ENCODE peak calls at places on chromosomes 11 and 22, in ten cellular contexts. S is GM23248; A is upper lobe of right lung; U is ovary; Q is AG04450; O is uterus; L is naive thymus-derived CD4-positive, alpha-beta T cell; P is HCT116; D is endodermal cell; X is body of pancreas. H is an unnamed sample.

GRCh38 chr11:28491431-28491830 is 383.2 kb downstream of the METTL15 start:
- DNase-seq in S (no peak), A (no peak), U (no peak), Q (no peak), O (no peak), L (no peak), P (no peak), D (no peak), X (no peak), H (no peak)

GRCh38 chr22:46230262-46230901 is 19.7 kb downstream of the CDPF1 start:
- DNase-seq in S (no peak), A (no peak), U (no peak), Q (no peak), O (no peak), L (no peak), P (no peak), D (no peak), X (no peak), H (no peak)

GRCh38 chr11:71914127-71914526 is 14.3 kb downstream of the XNDC1N start:
- DNase-seq in S (peak), A (no peak), U (no peak), Q (no peak), O (no peak), L (no peak), P (no peak), D (no peak), X (no peak), H (no peak)

GRCh38 chr22:45997077-45997774 is 20.3 kb upstream of the WNT7B start:
- DNase-seq in S (peak), A (peak), U (peak), Q (peak), O (peak), L (no peak), P (no peak), D (no peak), X (peak), H (peak)

GRCh38 chr22:42719656-42720262 is 911 bp downstream of the A4GALT start:
- DNase-seq in S (no peak), A (no peak), U (no peak), Q (no peak), O (peak), L (no peak), P (no peak), D (peak), X (no peak), H (peak)

GRCh38 chr11:78564037-78564888 is 10.4 kb downstream of the NARS2 start:
- DNase-seq in S (peak), A (no peak), U (no peak), Q (peak), O (no peak), L (peak), P (peak), D (peak), X (peak), H (peak)

GRCh38 chr11:67349036-67349435 is 4.3 kb downstream of the POLD4 start:
- DNase-seq in S (no peak), A (no peak), U (no peak), Q (no peak), O (no peak), L (no peak), P (no peak), D (no peak), X (no peak), H (no peak)

GRCh38 chr11:100677796-100678195 is 9.3 kb upstream of the ARHGAP42 start:
- DNase-seq in S (no peak), A (no peak), U (no peak), Q (no peak), O (no peak), L (no peak), P (no peak), D (no peak), X (no peak), H (no peak)

GRCh38 chr11:92594251-92594650 is 369.6 kb downstream of the FAT3 start:
- DNase-seq in S (no peak), A (no peak), U (no peak), Q (no peak), O (no peak), L (no peak), P (no peak), D (no peak), X (no peak), H (no peak)

GRCh38 chr11:111944651-111945051 is 7.5 kb downstream of the DIXDC1 start:
- DNase-seq in S (peak), A (no peak), U (no peak), Q (no peak), O (no peak), L (no peak), P (no peak), D (no peak), X (no peak), H (peak)

GRCh38 chr11:11537372-11537771 is 84.4 kb downstream of the GALNT18 start:
- DNase-seq in S (no peak), A (no peak), U (no peak), Q (no peak), O (no peak), L (no peak), P (no peak), D (no peak), X (no peak), H (no peak)

GRCh38 chr11:22807855-22808558 is 21.6 kb downstream of the SVIP start:
- DNase-seq in S (peak), A (no peak), U (no peak), Q (no peak), O (no peak), L (no peak), P (no peak), D (no peak), X (no peak), H (no peak)

GRCh38 chr11:8870461-8871282 is 40.3 kb upstream of the AKIP1 start:
- DNase-seq in S (peak), A (peak), U (peak), Q (peak), O (peak), L (no peak), P (peak), D (peak), X (peak), H (peak)

GRCh38 chr22:37485714-37486223 is 415 bp downstream of the MFNG start:
- DNase-seq in S (no peak), A (no peak), U (no peak), Q (no peak), O (no peak), L (peak), P (no peak), D (no peak), X (no peak), H (no peak)

GRCh38 chr22:37483050-37483449 is 3.1 kb downstream of the MFNG start:
- DNase-seq in S (no peak), A (no peak), U (no peak), Q (no peak), O (no peak), L (no peak), P (no peak), D (no peak), X (no peak), H (no peak)

GRCh38 chr22:37486224-37486845 is at the start of gene MFNG:
- DNase-seq in S (peak), A (peak), U (no peak), Q (no peak), O (peak), L (peak), P (no peak), D (peak), X (peak), H (peak)

GRCh38 chr22:37485006-37485713 is 1.0 kb downstream of the MFNG start:
- DNase-seq in S (no peak), A (peak), U (no peak), Q (no peak), O (no peak), L (no peak), P (no peak), D (no peak), X (no peak), H (no peak)

DNA sequence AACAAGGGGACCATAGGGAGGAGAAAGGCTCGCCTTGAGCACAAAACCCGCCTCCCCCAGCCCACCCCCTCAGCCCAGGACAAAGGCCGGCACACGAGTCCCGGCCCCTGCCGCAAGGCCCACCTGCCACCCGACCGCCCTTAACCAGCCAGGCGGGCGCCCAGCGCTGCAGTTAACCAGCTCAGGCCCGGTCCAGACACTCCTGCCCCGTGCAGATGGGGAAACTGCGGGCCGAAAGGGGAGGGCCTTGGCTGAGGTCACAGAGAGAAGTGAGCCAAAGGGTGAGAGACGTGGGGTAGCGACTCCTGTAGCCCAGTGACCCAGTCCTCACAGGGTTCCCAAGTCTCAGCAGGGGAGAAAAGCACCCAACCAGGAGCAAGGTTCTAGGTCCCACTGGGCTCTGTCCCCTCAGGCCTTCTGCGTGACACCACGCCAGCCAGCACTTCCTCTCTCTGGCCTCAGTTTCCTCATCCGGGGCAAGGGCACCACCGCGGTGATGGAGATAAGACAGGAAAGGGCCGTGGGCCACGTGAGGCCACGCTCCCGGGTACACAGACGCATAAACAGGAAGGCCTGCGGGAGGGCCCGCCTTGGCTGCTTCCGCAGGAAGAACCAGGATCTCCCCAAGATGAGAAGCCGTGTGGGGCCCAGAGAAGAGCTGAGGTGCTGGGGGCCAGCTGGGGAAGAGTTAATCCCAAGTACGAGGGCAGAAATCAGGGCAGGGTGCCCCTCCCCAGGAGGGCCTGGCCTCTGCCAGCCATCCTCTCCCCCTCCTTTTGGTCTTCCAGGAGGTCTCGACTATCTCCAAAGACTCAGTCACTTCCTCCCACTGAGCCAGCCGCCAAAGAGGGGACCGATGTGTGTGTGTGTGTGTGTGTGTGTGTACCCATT is 1.8 kb downstream of the MFNG start:
- DNase-seq in S (no peak), A (peak), U (no peak), Q (no peak), O (peak), L (peak), P (no peak), D (no peak), X (peak), H (no peak)
- H3K27ac ChIP-seq in S (no peak), A (peak), U (no peak), Q (no peak), O (peak), L (peak), P (no peak), D (peak), X (no peak), H (peak)

GRCh38 chr11:61162092-61162935 is 1.1 kb upstream of the VPS37C start:
- DNase-seq in S (peak), A (no peak), U (no peak), Q (no peak), O (no peak), L (peak), P (peak), D (peak), X (peak), H (peak)

GRCh38 chr11:61160487-61161189 is 588 bp downstream of the VPS37C start:
- DNase-seq in S (peak), A (no peak), U (no peak), Q (no peak), O (no peak), L (no peak), P (no peak), D (peak), X (no peak), H (no peak)

GRCh38 chr11:61157743-61158142 is 3.5 kb downstream of the VPS37C start:
- DNase-seq in S (no peak), A (no peak), U (no peak), Q (no peak), O (no peak), L (no peak), P (no peak), D (peak), X (no peak), H (no peak)

GRCh38 chr11:61161190-61162091 is at the start of gene VPS37C:
- DNase-seq in S (peak), A (peak), U (peak), Q (peak), O (peak), L (peak), P (peak), D (peak), X (peak), H (peak)

GRCh38 chr11:61158691-61159381 is 2.4 kb downstream of the VPS37C start:
- DNase-seq in S (peak), A (no peak), U (no peak), Q (peak), O (no peak), L (no peak), P (no peak), D (peak), X (no peak), H (no peak)
- H3K27ac ChIP-seq in S (peak), A (peak), U (no peak), Q (peak), O (peak), L (peak), P (no peak), D (no peak), X (no peak), H (peak)

GRCh38 chr22:40728731-40729189 is 49.5 kb downstream of the MCHR1 start:
- DNase-seq in S (no peak), A (no peak), U (no peak), Q (no peak), O (no peak), L (peak), P (no peak), D (no peak), X (no peak), H (no peak)
- H3K27ac ChIP-seq in S (no peak), A (no peak), U (no peak), Q (no peak), O (no peak), L (peak), P (no peak), D (peak), X (no peak), H (peak)

GRCh38 chr11:32082346-32082986 is 8.4 kb upstream of the RCN1 start:
- DNase-seq in S (no peak), A (no peak), U (no peak), Q (no peak), O (no peak), L (no peak), P (no peak), D (no peak), X (no peak), H (no peak)

GRCh38 chr11:32092581-32093170 is 1.8 kb downstream of the RCN1 start:
- DNase-seq in S (peak), A (no peak), U (no peak), Q (no peak), O (no peak), L (no peak), P (no peak), D (no peak), X (no peak), H (no peak)

GRCh38 chr11:32087602-32088001 is 3.3 kb upstream of the RCN1 start:
- DNase-seq in S (peak), A (no peak), U (no peak), Q (no peak), O (no peak), L (no peak), P (no peak), D (no peak), X (no peak), H (no peak)

GRCh38 chr11:32090774-32091370 is at the start of gene RCN1:
- DNase-seq in S (peak), A (peak), U (peak), Q (peak), O (peak), L (no peak), P (no peak), D (peak), X (peak), H (peak)

GRCh38 chr11:32088117-32088941 is 2.5 kb upstream of the RCN1 start:
- DNase-seq in S (peak), A (no peak), U (peak), Q (peak), O (no peak), L (no peak), P (no peak), D (no peak), X (peak), H (peak)
- H3K27ac ChIP-seq in S (peak), A (no peak), U (no peak), Q (peak), O (peak), L (no peak), P (peak), D (no peak), X (no peak), H (peak)

GRCh38 chr22:37809672-37810333 is 2.1 kb downstream of the GCAT start:
- DNase-seq in S (no peak), A (no peak), U (no peak), Q (no peak), O (no peak), L (no peak), P (no peak), D (no peak), X (peak), H (no peak)

GRCh38 chr22:37805878-37806277 is 1.9 kb upstream of the GCAT start:
- DNase-seq in S (peak), A (no peak), U (no peak), Q (no peak), O (no peak), L (no peak), P (no peak), D (no peak), X (no peak), H (no peak)

GRCh38 chr22:37807410-37808293 is at the start of gene GCAT:
- DNase-seq in S (peak), A (peak), U (peak), Q (peak), O (peak), L (peak), P (peak), D (peak), X (peak), H (peak)

GRCh38 chr22:37806409-37807338 is 1.1 kb upstream of the GCAT start:
- DNase-seq in S (peak), A (no peak), U (no peak), Q (no peak), O (no peak), L (no peak), P (no peak), D (peak), X (peak), H (no peak)

DNA sequence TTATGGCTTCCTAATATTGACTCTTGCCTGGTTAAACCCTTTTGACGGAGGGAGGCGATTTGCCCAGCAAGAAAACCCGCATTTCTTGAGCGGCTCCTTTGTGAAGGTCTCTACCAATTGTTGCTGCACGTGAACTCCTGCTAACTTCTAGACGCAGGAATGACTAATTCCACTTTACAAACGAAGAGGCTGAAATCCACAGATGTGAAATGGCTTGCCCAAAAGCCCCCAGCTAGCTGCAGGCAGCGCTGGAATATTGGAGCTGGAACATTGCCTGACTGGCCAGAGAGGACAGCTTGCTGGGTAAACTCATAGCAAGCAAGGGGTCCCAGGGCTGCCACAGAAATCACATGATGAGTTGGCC is 542 bp downstream of the GCAT start:
- DNase-seq in S (peak), A (no peak), U (no peak), Q (no peak), O (no peak), L (no peak), P (no peak), D (no peak), X (peak), H (no peak)
- H3K27ac ChIP-seq in S (peak), A (no peak), U (no peak), Q (peak), O (peak), L (peak), P (peak), D (no peak), X (peak), H (peak)

GRCh38 chr11:1772270-1773130 is 8.8 kb upstream of the CTSD start:
- DNase-seq in S (peak), A (peak), U (no peak), Q (peak), O (peak), L (no peak), P (peak), D (peak), X (no peak), H (peak)

GRCh38 chr11:1773131-1773510 is 9.4 kb upstream of the CTSD start:
- DNase-seq in S (no peak), A (no peak), U (no peak), Q (no peak), O (peak), L (no peak), P (no peak), D (peak), X (no peak), H (no peak)

GRCh38 chr11:1771700-1772099 is 8.0 kb upstream of the CTSD start:
- DNase-seq in S (peak), A (peak), U (no peak), Q (no peak), O (peak), L (no peak), P (no peak), D (peak), X (no peak), H (no peak)

GRCh38 chr11:1774886-1775285 is 11.2 kb upstream of the CTSD start:
- DNase-seq in S (no peak), A (no peak), U (no peak), Q (no peak), O (no peak), L (no peak), P (no peak), D (no peak), X (no peak), H (no peak)

DNA sequence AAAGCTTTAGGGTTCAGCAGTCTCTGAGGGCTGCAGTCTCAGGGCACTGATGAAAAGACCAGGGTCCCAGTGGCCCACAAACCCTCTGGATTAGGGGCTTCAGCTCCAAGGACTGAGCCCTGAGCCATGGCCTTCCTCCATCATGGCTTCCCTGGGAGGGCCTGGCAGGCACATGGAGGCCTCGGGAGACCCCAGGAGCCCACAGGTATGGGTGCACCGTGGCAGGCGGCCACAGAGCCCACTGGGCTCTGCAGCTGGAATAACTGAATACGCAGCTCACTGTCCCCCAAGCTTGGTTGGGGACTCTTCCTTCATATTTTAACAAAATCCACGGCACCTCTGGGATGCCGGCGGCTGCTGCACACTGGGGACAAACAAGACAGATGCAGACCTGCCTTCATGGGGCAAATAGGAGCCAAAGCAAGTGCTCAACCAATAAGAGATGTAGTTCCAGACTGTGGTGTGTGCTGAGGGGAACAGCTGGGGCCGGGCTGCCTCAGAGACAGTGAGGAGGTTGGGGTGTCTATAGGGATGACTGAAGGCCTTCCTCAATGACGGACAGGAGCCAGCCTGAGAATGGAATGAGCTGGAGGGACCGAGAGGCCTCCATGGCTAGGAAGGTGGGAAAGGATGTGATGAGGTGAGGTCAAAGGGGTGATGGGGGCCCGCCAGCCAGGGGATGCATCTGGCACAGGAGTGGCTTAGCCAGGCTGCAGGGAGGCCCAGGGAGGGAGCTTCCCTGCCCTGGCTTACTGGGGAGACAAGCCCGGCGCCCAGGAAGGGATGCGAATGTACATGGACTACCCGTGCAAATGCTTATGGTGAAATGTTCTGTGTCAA is 10.2 kb upstream of the CTSD start:
- DNase-seq in S (no peak), A (no peak), U (no peak), Q (no peak), O (peak), L (no peak), P (no peak), D (no peak), X (no peak), H (no peak)
- H3K27ac ChIP-seq in S (no peak), A (no peak), U (no peak), Q (no peak), O (no peak), L (no peak), P (peak), D (no peak), X (no peak), H (peak)

DNA sequence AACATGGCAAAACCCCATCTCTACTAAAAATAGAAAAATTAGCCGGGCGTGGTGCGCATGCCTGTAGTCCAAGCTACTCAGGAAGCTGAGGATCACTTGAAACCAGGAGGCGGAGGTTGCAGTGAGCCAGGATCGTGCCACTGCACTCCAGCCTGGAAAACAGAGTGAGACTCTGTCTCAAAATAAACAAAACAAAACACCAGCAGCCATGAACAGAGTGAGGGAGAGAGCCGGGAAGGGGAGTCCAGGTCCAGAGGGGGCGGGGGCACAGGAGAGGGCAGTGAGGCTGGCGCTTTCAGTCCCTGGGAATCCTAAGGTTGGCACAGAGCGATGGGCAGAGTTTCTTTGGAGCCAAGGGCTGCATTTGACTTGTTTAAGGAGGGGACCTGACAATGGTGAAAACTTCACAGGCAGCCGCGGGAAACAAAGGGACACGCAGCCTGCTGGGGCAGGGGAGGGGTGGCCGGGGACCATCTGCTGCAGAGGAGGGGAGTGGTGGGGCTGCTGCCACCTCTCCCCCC is 2.5 kb downstream of the MFNG start:
- DNase-seq in S (peak), A (no peak), U (no peak), Q (no peak), O (no peak), L (no peak), P (no peak), D (no peak), X (no peak), H (no peak)
- H3K27ac ChIP-seq in S (no peak), A (peak), U (no peak), Q (no peak), O (peak), L (peak), P (no peak), D (peak), X (no peak), H (peak)

H was measured in RWPE1.